ENCODE peak calls at places on chromosome 15, in seven cellular contexts. Z is NCI-H1092 treated with DMSO at 0.1 percent for 48 hours; F is fibroblast of lung; I is EH; H is AG04450; P is osteocyte; C is stimulated activated CD8-positive, alpha-beta memory T cell treated with anti-CD3 and anti-CD28 coated beads, Interleukin-15, amount 100 ng/mL, for 24 hours. K is an unnamed sample.

GRCh38 chr15:74010929-74011540 is 16.5 kb downstream of the PML start:
- DNase-seq in Z (no peak), I (peak; percentile 40), F (peak; percentile 71), P (no peak), H (no peak), C (no peak), K (no peak)

GRCh38 chr15:90063733-90064247 is 38.5 kb downstream of the IDH2 start:
- DNase-seq in C (no peak), I (no peak), H (no peak), Z (no peak), P (no peak), F (no peak), K (no peak)

GRCh38 chr15:64455951-64456350 is 4.4 kb upstream of the ZNF609 start:
- DNase-seq in Z (no peak), H (no peak), F (peak; percentile 27), I (no peak), C (no peak), P (no peak), K (no peak)

GRCh38 chr15:100202309-100202943 is 139.3 kb downstream of the ADAMTS17 start:
- DNase-seq in P (no peak), Z (no peak), H (no peak), C (no peak), I (no peak), F (no peak), K (no peak)

GRCh38 chr15:80599359-80599758 is 95.8 kb upstream of the ABHD17C start:
- DNase-seq in F (peak; percentile 34), H (peak; percentile 53), I (peak; percentile 92), P (no peak), Z (no peak), C (no peak), K (no peak)

GRCh38 chr15:63157066-63157890 is at the start of gene RPS27L:
- DNase-seq in C (peak; percentile 59), F (peak; percentile 96), P (peak; percentile 95), Z (peak; percentile 76), H (peak; percentile 94), I (peak; percentile 94), K (peak; percentile 88)

GRCh38 chr15:71538181-71538580 is 272.2 kb upstream of the NR2E3 start:
- DNase-seq in P (no peak), C (no peak), H (no peak), F (peak; percentile 38), I (no peak), Z (no peak), K (no peak)

GRCh38 chr15:81497226-81497625 is 123.2 kb upstream of the TMC3 start:
- DNase-seq in C (no peak), H (no peak), Z (no peak), F (no peak), P (no peak), I (no peak), K (no peak)

GRCh38 chr15:62928242-62928995 is 114.1 kb upstream of the TPM1 start:
- DNase-seq in Z (no peak), H (peak; percentile 64), C (no peak), I (peak; percentile 98), P (no peak), F (peak; percentile 85), K (no peak)

GRCh38 chr15:81296673-81297072 is 27.3 kb downstream of the STARD5 start:
- DNase-seq in I (no peak), P (no peak), H (no peak), C (no peak), F (no peak), Z (no peak), K (no peak)

GRCh38 chr15:92268900-92269299 is 124.8 kb upstream of the ST8SIA2 start:
- DNase-seq in H (no peak), F (no peak), P (no peak), Z (no peak), C (no peak), I (no peak), K (no peak)

GRCh38 chr15:25374143-25374542 is 64.7 kb downstream of the UBE3A start:
- DNase-seq in I (no peak), F (no peak), H (no peak), C (no peak), P (no peak), Z (no peak), K (no peak)

GRCh38 chr15:77568014-77568959 is 64.4 kb downstream of the LINGO1 start:
- DNase-seq in H (no peak), C (no peak), P (no peak), I (no peak), Z (peak; percentile 22), F (no peak), K (no peak)

GRCh38 chr15:69896606-69897005 is 201.1 kb downstream of the TLE3 start:
- DNase-seq in C (no peak), P (no peak), H (no peak), Z (no peak), I (peak; percentile 4), F (no peak), K (no peak)

GRCh38 chr15:60137711-60138396 is 133.7 kb downstream of the FOXB1 start:
- DNase-seq in P (no peak), F (no peak), Z (no peak), C (no peak), I (peak; percentile 68), H (no peak), K (no peak)

GRCh38 chr15:101349497-101349951 is 54.5 kb upstream of the SNRPA1 start:
- DNase-seq in H (no peak), F (no peak), Z (no peak), I (no peak), P (no peak), C (no peak), K (no peak)

GRCh38 chr15:60720493-60721231 is 241.7 kb upstream of the ICE2 start:
- DNase-seq in P (no peak), C (peak; percentile 11), I (no peak), Z (no peak), H (no peak), F (no peak), K (no peak)

GRCh38 chr15:94677202-94677790 is 445.9 kb downstream of the MCTP2 start:
- DNase-seq in F (no peak), H (no peak), C (no peak), Z (no peak), P (no peak), I (no peak), K (no peak)

GRCh38 chr15:93486407-93487117 is 397.6 kb upstream of the RGMA start:
- DNase-seq in C (no peak), P (no peak), H (no peak), F (no peak), Z (no peak), I (no peak), K (no peak)

GRCh38 chr15:56243117-56243773 is 434 bp downstream of the RFX7 start:
- DNase-seq in P (no peak), I (peak; percentile 55), H (no peak), F (peak; percentile 47), Z (peak; percentile 66), C (peak; percentile 4), K (peak; percentile 63)

GRCh38 chr15:29822100-29822684 is at the start of gene TJP1:
- DNase-seq in F (peak; percentile 77), Z (peak; percentile 44), H (peak; percentile 23), I (peak; percentile 81), P (peak; percentile 93), C (no peak), K (peak; percentile 88)

K was measured in nephron progenitor cell.